ENCODE peak calls at places on chromosomes 3 and 15, in ten cellular contexts. C is HCT116; T is tibial artery; F is spleen; R is neural progenitor cell; I is breast epithelium; G is tibial nerve; E is upper lobe of right lung; P is A549; A is CD8-positive, alpha-beta T cell. D is an unnamed sample.
A peak's percentile ranks its signal among the peaks of the same experiment; 100 is the strongest.

GRCh38 chr3:64295594-64295993 is 70.3 kb upstream of the PRICKLE2 start:
- DNase-seq in C (no peak), T (peak; percentile 66), F (no peak), R (no peak), I (no peak), G (no peak), E (no peak), P (no peak), A (no peak), D (no peak)

GRCh38 chr3:99751649-99752048 is 66.0 kb upstream of the CMSS1 start:
- DNase-seq in C (no peak), T (no peak), F (no peak), R (no peak), I (no peak), G (no peak), E (no peak), P (no peak), A (no peak), D (no peak)

GRCh38 chr15:65434201-65434600 is 11.5 kb upstream of the IGDCC4 start:
- DNase-seq in C (no peak), T (no peak), F (no peak), R (no peak), I (no peak), G (no peak), E (no peak), P (no peak), A (no peak), D (no peak)

GRCh38 chr3:166582231-166582630 is 745.0 kb upstream of the BCHE start:
- DNase-seq in C (no peak), T (no peak), F (no peak), R (no peak), I (no peak), G (no peak), E (no peak), P (no peak), A (no peak), D (no peak)

GRCh38 chr15:63276342-63277043 is 912 bp upstream of the APH1B start:
- DNase-seq in C (no peak), T (no peak), F (no peak), R (no peak), I (no peak), G (no peak), E (no peak), P (no peak), A (no peak), D (no peak)

GRCh38 chr15:36254446-36254845 is 325.0 kb upstream of the CDIN1 start:
- DNase-seq in C (no peak), T (no peak), F (no peak), R (no peak), I (no peak), G (no peak), E (no peak), P (no peak), A (no peak), D (no peak)

GRCh38 chr3:56937580-56937979 is 122.9 kb upstream of the SPATA12 start:
- DNase-seq in C (no peak), T (no peak), F (no peak), R (no peak), I (no peak), G (no peak), E (no peak), P (no peak), A (no peak), D (no peak)

GRCh38 chr15:62476163-62476562 is 311.1 kb upstream of the C2CD4B start:
- DNase-seq in C (no peak), T (no peak), F (no peak), R (no peak), I (no peak), G (no peak), E (no peak), P (no peak), A (no peak), D (no peak)

GRCh38 chr15:70720228-70721016 is 42.9 kb downstream of the UACA start:
- DNase-seq in C (no peak), T (no peak), F (no peak), R (no peak), I (no peak), G (no peak), E (no peak), P (no peak), A (no peak), D (no peak)

GRCh38 chr15:70726753-70727152 is 36.6 kb downstream of the UACA start:
- DNase-seq in C (no peak), T (no peak), F (no peak), R (peak; percentile 76), I (no peak), G (no peak), E (no peak), P (no peak), A (no peak), D (no peak)

GRCh38 chr15:70723927-70724326 is 39.4 kb downstream of the UACA start:
- DNase-seq in C (no peak), T (no peak), F (no peak), R (no peak), I (no peak), G (no peak), E (no peak), P (no peak), A (no peak), D (no peak)

GRCh38 chr15:70723124-70723427 is 40.3 kb downstream of the UACA start:
- DNase-seq in C (no peak), T (no peak), F (no peak), R (no peak), I (no peak), G (no peak), E (no peak), P (no peak), A (no peak), D (no peak)

DNA sequence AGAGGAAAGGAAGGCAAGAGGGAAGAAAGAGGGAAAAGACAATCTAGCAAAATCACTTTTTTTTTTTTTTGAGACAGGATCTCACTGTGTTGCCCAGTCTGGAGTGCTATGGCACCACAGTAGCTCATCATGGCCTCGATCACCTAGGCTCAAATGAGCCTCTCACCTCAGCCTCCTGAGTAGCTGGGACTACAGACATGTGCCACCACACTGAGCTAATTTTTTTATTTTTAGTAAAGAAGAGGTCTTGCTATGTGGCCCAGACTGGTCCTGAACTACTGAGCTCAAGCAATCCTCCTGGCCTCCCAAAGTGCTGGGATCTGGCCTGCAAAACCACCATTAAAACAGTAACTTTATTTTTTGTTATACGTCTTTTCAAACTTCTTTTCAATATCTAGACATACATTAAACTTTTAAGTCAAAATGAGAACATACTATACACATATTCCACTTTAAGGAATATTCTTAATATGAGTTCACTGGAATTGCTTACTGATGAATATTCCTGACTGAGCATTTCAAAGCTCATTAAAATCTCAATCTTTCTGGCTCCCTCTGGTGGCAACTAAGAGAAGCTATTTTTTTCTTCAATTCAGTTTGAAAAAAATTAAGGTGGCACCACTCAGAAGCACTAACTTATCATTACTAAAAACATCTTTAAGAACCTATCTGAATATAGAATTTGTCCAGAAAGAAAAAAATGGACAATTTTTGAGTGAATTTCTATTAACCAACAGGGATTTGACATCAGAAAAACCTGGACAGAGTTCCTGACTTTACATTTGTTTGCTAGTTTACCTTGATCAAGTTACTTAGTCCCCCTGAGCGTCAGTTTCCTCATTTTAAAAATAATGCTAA is 40.9 kb downstream of the UACA start:
- DNase-seq in C (peak; percentile 45), T (no peak), F (no peak), R (peak; percentile 48), I (no peak), G (no peak), E (no peak), P (peak; percentile 65), A (no peak), D (no peak)
- H3K4me1 ChIP-seq in C (no peaks in the 10 kb centered on the region), T (peaks cover 67% of the 10 kb centered on the region), F (peaks cover 25% of the 10 kb centered on the region), R (peaks cover 14% of the 10 kb centered on the region), I (peaks cover 7% of the 10 kb centered on the region), G (peaks cover 5% of the 10 kb centered on the region), E (peaks cover 8% of the 10 kb centered on the region), P (peaks cover 19% of the 10 kb centered on the region), A (no peaks in the 10 kb centered on the region), D (no peaks in the 10 kb centered on the region)

GRCh38 chr3:11641683-11642407 is 1.9 kb downstream of the VGLL4 start:
- DNase-seq in C (no peak), T (peak; percentile 52), F (no peak), R (peak; percentile 45), I (no peak), G (no peak), E (no peak), P (peak; percentile 33), A (no peak), D (no peak)

GRCh38 chr3:11637901-11638668 is 5.6 kb downstream of the VGLL4 start:
- DNase-seq in C (no peak), T (no peak), F (no peak), R (no peak), I (no peak), G (no peak), E (no peak), P (no peak), A (no peak), D (no peak)

GRCh38 chr3:11638669-11639402 is 4.9 kb downstream of the VGLL4 start:
- DNase-seq in C (no peak), T (no peak), F (no peak), R (peak; percentile 50), I (no peak), G (no peak), E (no peak), P (no peak), A (no peak), D (peak; percentile 63)

GRCh38 chr3:11641316-11641682 is 2.4 kb downstream of the VGLL4 start:
- DNase-seq in C (no peak), T (no peak), F (no peak), R (no peak), I (no peak), G (no peak), E (no peak), P (peak; percentile 18), A (no peak), D (no peak)

GRCh38 chr3:11640009-11640673 is 3.6 kb downstream of the VGLL4 start:
- DNase-seq in C (no peak), T (no peak), F (no peak), R (no peak), I (no peak), G (no peak), E (no peak), P (no peak), A (no peak), D (no peak)
- H3K27ac ChIP-seq in C (no peak overlapping the region), T (peak overlapping the region; percentile 88), F (peak overlapping the region; percentile 95), R (peak overlapping the region; percentile 1), I (peak overlapping the region; percentile 92), G (peak overlapping the region; percentile 85), E (peak overlapping the region; percentile 93), P (no peak overlapping the region), A (no peak overlapping the region), D (peak overlapping the region; percentile 91)

DNA sequence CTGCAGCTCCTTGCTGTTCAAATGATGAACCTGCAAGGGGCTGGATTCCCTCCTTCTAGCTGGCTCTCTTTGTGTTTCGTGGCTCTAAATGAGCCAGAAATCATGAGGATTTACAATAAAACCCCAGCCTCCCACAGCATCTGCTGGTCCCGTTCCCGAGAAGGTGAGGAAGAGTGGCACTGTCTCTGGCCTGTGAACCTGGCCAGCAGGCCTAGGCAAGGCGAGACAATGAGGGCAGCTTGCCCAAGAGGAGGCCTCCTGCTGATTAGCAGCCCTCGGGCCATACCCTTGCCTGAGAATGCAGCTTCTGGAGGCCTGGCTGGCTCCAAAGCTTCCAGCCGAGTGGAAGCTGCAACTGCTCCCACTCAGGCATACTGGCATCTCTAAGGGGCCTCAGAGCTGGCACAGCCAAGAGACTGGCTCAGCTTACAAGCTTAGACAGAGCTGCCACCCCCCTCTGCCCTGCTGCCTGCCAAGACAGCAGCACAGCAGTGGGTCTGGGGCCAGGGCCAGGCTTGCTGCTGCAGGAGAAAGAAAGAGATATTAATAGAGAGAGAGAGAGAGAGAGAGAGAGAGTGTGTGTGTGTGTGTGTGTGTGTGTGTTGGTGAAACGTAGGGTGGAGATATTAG is 76.5 kb downstream of the HMG20A start:
- DNase-seq in C (no peak), T (no peak), F (peak; percentile 75), R (no peak), I (peak; percentile 69), G (peak; percentile 24), E (peak; percentile 63), P (no peak), A (no peak), D (peak; percentile 86)
- TF ChIP-seq CTCF in C (no peak), T (no peak), F (no peak), R (no peak), I (no peak), G (no peak), E (peak; percentile 20), P (peak; percentile 7), A (no peak), D (no peak)

GRCh38 chr3:125058959-125059358 is 3.2 kb upstream of the HEG1 start:
- DNase-seq in C (no peak), T (no peak), F (no peak), R (no peak), I (no peak), G (no peak), E (no peak), P (no peak), A (no peak), D (no peak)
- H3K4me1 ChIP-seq in C (peaks cover 15% of the 10 kb centered on the region), T (peaks cover 60% of the 10 kb centered on the region), F (peaks cover 18% of the 10 kb centered on the region), R (peaks cover 14% of the 10 kb centered on the region), I (peaks cover 9% of the 10 kb centered on the region), G (peaks cover 10% of the 10 kb centered on the region), E (peaks cover 54% of the 10 kb centered on the region), P (peaks cover 59% of the 10 kb centered on the region), A (peaks cover 14% of the 10 kb centered on the region), D (peaks cover 66% of the 10 kb centered on the region)

D was measured in heart left ventricle.